ENCODE peak calls at places on chromosomes 4 and X, in four cellular contexts. X is K562, I is GM12878, M is IMR-90. K is an unnamed sample.

GRCh38 chrX:48958635-48959094 is 1.3 kb upstream of the OTUD5 start:
- DNase-seq in X (no peak), I (no peak), M (peak), K (peak)

GRCh38 chr4:173040200-173040599 is 128.4 kb upstream of the GALNT7 start:
- DNase-seq in X (no peak), I (no peak), M (peak), K (no peak)

GRCh38 chr4:128757712-128758111 is 51.8 kb upstream of the JADE1 start:
- DNase-seq in X (no peak), I (no peak), M (peak), K (no peak)

GRCh38 chrX:124534530-124534929 is 188.2 kb downstream of the SH2D1A start:
- DNase-seq in X (no peak), I (no peak), M (no peak), K (no peak)

GRCh38 chr4:102638621-102639020 is 122.1 kb downstream of the MANBA start:
- DNase-seq in X (no peak), I (no peak), M (no peak), K (no peak)

GRCh38 chr4:576991-577498 is 950 bp upstream of the TMEM271 start:
- DNase-seq in X (no peak), I (no peak), M (no peak), K (no peak)

GRCh38 chrX:21398424-21398823 is 24.2 kb downstream of the CNKSR2 start:
- DNase-seq in X (no peak), I (no peak), M (no peak), K (no peak)

GRCh38 chrX:118174516-118174915 is 57.9 kb upstream of the KLHL13 start:
- DNase-seq in X (no peak), I (no peak), M (no peak), K (no peak)

GRCh38 chr4:147247577-147247976 is 233.3 kb upstream of the EDNRA start:
- DNase-seq in X (no peak), I (no peak), M (peak), K (peak)

GRCh38 chr4:184142121-184143000 is 75.3 kb downstream of the ENPP6 start:
- DNase-seq in X (no peak), I (no peak), M (no peak), K (no peak)

GRCh38 chr4:153472122-153473037 is 6.2 kb downstream of the TMEM131L start:
- DNase-seq in X (no peak), I (peak), M (no peak), K (no peak)

GRCh38 chrX:1852082-1852481 is 237.2 kb downstream of the ASMT start:
- DNase-seq in X (no peak), I (no peak), M (no peak), K (no peak)

GRCh38 chr4:1246901-1247810 is 1.8 kb downstream of the CTBP1 start:
- DNase-seq in X (peak), I (no peak), M (no peak), K (no peak)

GRCh38 chrX:153968255-153968654 is 3.4 kb downstream of the HCFC1 start:
- DNase-seq in X (no peak), I (no peak), M (no peak), K (no peak)

GRCh38 chr4:81346719-81347118 is 125.0 kb downstream of the RASGEF1B start:
- DNase-seq in X (no peak), I (no peak), M (no peak), K (no peak)

GRCh38 chr4:16225681-16225995 is 633 bp downstream of the TAPT1 start:
- DNase-seq in X (no peak), I (no peak), M (no peak), K (no peak)

GRCh38 chr4:151687021-151687640 is 73.7 kb downstream of the GATB start:
- DNase-seq in X (no peak), I (no peak), M (no peak), K (no peak)

GRCh38 chr4:75598390-75598789 is 31.9 kb downstream of the CDKL2 start:
- DNase-seq in X (no peak), I (no peak), M (peak), K (no peak)

GRCh38 chr4:78704981-78705757 is 71.0 kb upstream of the BMP2K start:
- DNase-seq in X (no peak), I (no peak), M (peak), K (peak)

GRCh38 chr4:25246680-25247611 is 13.1 kb downstream of the PI4K2B start:
- DNase-seq in X (no peak), I (no peak), M (no peak), K (no peak)

GRCh38 chr4:33746979-33747378 is 2497.3 kb downstream of the ARAP2 start:
- DNase-seq in X (no peak), I (no peak), M (peak), K (no peak)

GRCh38 chr4:3422241-3422801 is 19.4 kb upstream of the HGFAC start:
- DNase-seq in X (no peak), I (no peak), M (no peak), K (no peak)

GRCh38 chr4:138706206-138706605 is 309.4 kb upstream of the NOCT start:
- DNase-seq in X (no peak), I (no peak), M (peak), K (no peak)

GRCh38 chrX:154043003-154043402 is 23.3 kb upstream of the IRAK1 start:
- DNase-seq in X (no peak), I (no peak), M (peak), K (no peak)

DNA sequence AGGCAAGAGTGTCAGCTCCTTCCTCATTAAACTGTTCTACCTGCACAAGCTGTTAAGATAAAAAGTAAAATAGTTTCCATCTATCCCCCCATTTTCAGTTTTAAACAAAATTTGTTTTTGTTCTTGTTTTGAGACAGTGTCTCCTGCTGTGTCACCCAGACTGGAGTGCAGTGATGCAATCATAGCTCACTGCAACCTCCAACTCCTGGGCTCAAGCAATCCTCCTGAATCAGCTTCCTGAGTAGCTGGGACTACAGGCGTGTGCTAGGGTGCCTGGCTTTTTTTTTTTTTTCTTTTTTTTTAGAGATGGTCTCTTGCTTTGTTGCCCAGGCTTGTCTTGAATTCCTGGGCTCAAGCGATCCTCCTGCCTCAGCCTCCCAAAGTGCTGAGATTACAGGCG is 105.4 kb downstream of the HS6ST2 start:
- DNase-seq in X (no peak), I (no peak), M (no peak), K (no peak)
- TF ChIP-seq ELK1 in X (no peak), I (no peak), M (no peak), K (no peak)

GRCh38 chr4:68373513-68373912 is 23.6 kb upstream of the YTHDC1 start:
- DNase-seq in X (no peak), I (no peak), M (peak), K (no peak)

GRCh38 chr4:68378226-68378625 is 28.3 kb upstream of the YTHDC1 start:
- DNase-seq in X (no peak), I (no peak), M (no peak), K (no peak)

GRCh38 chr4:68372588-68372987 is 22.7 kb upstream of the YTHDC1 start:
- DNase-seq in X (no peak), I (no peak), M (peak), K (no peak)

DNA sequence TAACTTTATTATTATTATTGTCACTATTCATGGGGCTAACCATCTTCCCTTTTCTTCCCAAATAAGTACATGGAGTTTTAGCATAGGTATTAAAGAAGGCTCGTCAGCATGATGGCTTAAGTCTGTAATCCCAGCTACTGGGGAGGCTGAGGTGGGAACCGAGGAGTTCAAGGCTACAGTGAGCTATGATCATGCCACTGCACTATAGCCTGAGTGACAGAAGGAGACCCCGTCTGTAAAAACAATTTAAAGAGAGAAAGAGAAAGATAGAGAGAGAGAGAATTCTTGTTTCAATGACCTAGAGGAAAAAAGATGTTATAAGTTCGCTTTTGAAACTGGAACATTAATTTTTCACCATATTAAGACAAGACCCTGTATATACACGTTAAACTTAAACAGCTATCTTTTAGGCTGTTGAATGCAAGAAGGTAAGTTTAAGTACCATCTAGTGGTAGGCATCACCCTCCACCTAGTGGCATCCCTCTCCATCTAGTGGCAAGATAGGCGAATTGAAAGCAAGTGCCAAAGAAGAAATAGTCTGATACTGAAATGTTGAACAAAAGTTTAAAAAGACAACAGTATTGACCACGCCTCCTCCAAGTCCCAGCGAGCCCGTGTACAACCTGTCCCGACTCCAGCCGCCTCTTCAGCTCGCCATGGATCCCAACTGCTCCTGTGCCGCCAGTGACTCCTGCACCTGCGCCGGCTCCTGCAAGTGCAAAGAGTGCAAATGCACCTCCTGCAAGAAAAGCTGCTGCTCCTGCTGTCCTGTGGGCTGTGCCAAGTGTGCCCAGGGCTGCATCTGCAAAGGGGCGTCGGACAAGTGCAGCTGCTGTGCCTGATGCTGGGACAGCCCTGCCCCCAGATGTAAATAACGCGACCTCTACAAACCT is 26.0 kb upstream of the YTHDC1 start:
- DNase-seq in X (peak), I (no peak), M (peak), K (peak)
- TF ChIP-seq ELK1 in X (no peak), I (no peak), M (no peak), K (no peak)

DNA sequence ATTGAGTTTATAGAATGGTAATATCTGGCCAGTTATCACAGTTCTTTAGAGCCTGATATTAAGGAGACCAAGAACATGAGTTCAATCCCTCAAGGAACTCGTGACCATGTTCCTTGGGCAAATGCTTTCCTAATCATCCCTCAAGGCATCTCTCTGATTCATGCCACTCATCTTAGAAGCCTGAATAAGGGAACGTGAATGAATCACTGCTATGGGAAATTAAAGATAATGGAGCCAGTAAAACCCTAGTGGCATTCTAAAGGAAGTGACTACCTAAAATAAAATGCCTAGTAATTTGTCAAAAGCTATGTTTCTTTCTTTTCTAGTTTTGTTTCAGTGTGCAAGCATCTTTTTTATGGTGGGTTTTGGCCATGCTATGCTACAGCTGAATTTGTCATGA is 1161.3 kb downstream of the C4orf33 start:
- DNase-seq in X (no peak), I (no peak), M (peak), K (peak)
- TF ChIP-seq ELK1 in X (no peak), I (no peak), M (no peak), K (no peak)

DNA sequence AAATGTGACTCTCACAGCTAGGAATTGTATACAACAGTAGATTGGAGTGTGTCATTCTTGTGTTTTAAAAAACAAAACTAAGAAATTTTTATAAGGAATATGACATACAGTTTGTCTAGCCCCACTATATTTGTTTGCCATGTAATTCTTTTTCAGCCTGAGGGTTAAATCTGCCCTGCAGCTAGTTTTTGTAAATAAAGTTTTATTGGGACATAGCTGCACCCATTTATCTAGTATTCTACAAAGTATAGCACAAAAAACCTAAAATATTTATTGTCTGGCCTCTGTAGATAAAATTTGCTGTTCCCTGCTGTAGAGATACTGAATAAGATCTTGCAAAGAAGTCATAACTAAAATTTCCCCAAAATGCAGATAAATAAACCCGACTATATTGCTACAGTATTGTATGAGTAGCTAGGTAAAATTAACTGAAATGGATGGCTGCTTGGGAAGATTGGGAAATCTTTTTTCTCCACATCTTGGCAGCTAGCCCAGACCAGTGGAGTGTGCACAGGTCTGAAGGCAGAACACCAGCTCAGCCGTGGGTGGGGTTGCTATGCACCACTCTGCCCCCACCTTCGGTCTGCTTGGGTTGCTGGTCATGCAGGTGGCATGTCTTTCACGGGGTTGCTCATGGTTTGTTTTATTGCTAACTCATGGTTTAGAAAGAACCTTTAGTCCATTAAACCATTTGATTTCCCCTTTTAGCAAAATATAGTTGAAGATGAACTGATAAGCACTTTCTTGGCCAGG is 127.9 kb downstream of the KLHL8 start:
- DNase-seq in X (peak), I (no peak), M (peak), K (peak)
- TF ChIP-seq ELK1 in X (no peak), I (no peak), M (no peak), K (no peak)

DNA sequence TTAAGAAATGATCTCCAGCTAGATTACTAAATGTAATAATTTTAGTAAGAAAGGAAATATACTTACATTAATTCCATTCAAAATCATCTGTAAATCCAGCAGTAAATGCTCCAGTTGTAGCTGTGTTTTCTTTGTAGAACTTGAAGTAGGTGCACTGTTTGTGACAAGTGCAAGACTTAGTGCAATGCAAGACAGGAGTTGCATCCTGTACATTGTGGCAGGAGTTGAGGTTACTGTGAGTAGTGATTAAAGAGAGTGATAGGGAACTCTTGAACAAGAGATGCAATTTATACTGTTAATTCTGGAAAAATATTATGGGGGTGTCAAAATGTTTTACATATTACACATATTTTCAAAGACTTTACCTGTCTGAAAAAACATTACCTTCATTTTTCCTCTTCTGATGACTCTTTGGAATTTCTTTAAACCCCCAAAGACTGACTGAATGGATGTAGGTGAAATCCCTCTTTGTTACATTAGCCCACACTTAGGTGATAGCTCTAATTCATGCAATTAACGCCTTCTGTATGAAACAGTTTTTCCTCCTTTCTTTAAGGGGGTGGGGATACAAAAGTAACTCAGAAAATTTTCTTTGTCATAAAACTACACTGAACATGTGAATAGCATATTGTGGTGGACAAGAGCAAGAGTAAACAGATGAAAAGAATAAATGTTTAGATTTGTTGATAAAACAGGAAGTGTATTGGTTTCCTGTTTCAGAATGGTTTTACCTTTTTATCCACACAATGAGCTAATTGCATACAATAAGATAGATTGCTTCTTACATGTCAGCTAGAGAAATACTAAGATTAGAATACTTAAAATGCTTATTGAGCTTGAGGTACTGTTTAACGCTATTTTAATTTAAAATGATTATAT is at the start of gene IL2:
- DNase-seq in X (no peak), I (no peak), M (no peak), K (no peak)
- TF ChIP-seq ELK1 in X (no peak), I (no peak), M (no peak), K (no peak)

GRCh38 chr4:100789991-100790390 is 272.2 kb upstream of the EMCN start:
- DNase-seq in X (no peak), I (no peak), M (no peak), K (no peak)
- TF ChIP-seq ELK1 in X (no peak), I (no peak), M (no peak), K (no peak)

DNA sequence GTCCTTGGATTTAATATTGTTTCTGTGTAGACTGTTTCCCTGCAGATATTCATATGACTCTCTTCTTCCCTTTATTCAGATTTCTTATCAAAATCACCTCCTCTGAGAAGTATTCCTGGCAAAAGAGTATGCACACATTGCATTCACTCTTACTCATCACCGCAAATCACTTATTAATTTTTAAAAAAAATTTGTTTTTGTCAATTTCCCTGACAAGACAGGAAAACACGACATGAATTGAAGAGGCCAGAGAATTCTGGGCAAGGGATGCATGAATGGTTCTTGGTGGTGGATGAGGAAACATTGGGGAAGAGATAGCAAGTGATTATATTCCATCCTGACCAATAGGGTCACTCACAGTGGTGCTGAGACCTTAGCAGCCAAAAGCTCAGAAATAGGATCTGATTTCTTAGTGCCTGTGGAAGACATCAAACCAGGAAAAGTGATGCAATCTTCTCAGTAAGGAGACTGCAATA is 522.5 kb upstream of the AGA start:
- DNase-seq in X (no peak), I (no peak), M (peak), K (peak)
- TF ChIP-seq ELK1 in X (no peak), I (no peak), M (no peak), K (no peak)

GRCh38 chrX:149129767-149130166 is 375.3 kb downstream of the IDS start:
- DNase-seq in X (no peak), I (no peak), M (no peak), K (no peak)

GRCh38 chrX:149131780-149132179 is 373.3 kb downstream of the IDS start:
- DNase-seq in X (no peak), I (no peak), M (no peak), K (no peak)
- TF ChIP-seq ELK1 in X (no peak), I (no peak), M (no peak), K (no peak)